ENCODE peak calls at places on chromosome 20, in eight cellular contexts. S, A, Z, B, Q, E, T and D are unnamed samples.

GRCh38 chr20:24634855-24635254 is 165.4 kb downstream of the SYNDIG1 start:
- DNase-seq in S (peak), A (peak), Z (peak), B (peak), Q (no peak), E (no peak), T (no peak), D (no peak)

GRCh38 chr20:3410464-3410863 is 3.0 kb upstream of the DNAAF9 start:
- DNase-seq in S (no peak), A (no peak), Z (no peak), B (no peak), Q (no peak), E (no peak), T (no peak), D (no peak)

GRCh38 chr20:22861990-22862389 is 173.1 kb upstream of the SSTR4 start:
- DNase-seq in S (peak), A (no peak), Z (no peak), B (no peak), Q (no peak), E (no peak), T (no peak), D (no peak)

GRCh38 chr20:37379967-37380828 is 34.3 kb downstream of the SRC start:
- DNase-seq in S (no peak), A (no peak), Z (peak), B (peak), Q (no peak), E (no peak), T (no peak), D (no peak)

GRCh38 chr20:44593721-44594120 is 11.3 kb downstream of the PKIG start:
- DNase-seq in S (no peak), A (no peak), Z (no peak), B (no peak), Q (no peak), E (no peak), T (no peak), D (no peak)

GRCh38 chr20:39885975-39886649 is 802.9 kb downstream of the MAFB start:
- DNase-seq in S (peak), A (peak), Z (peak), B (peak), Q (no peak), E (no peak), T (no peak), D (peak)

GRCh38 chr20:34365765-34366213 is 2.7 kb downstream of the ITCH start:
- DNase-seq in S (no peak), A (no peak), Z (no peak), B (no peak), Q (no peak), E (no peak), T (no peak), D (no peak)

GRCh38 chr20:59821201-59821600 is 112.2 kb downstream of the SYCP2 start:
- DNase-seq in S (no peak), A (no peak), Z (no peak), B (no peak), Q (no peak), E (no peak), T (no peak), D (no peak)

GRCh38 chr20:25499855-25500434 is 85.4 kb downstream of the NINL start:
- DNase-seq in S (no peak), A (no peak), Z (no peak), B (no peak), Q (no peak), E (no peak), T (no peak), D (no peak)

GRCh38 chr20:14696937-14697336 is 359.5 kb upstream of the FLRT3 start:
- DNase-seq in S (no peak), A (no peak), Z (no peak), B (no peak), Q (no peak), E (no peak), T (no peak), D (no peak)

GRCh38 chr20:64041781-64042771 is 6.1 kb downstream of the C20orf204 start:
- DNase-seq in S (no peak), A (no peak), Z (peak), B (no peak), Q (no peak), E (no peak), T (no peak), D (no peak)

GRCh38 chr20:19628570-19629134 is 129.4 kb upstream of the RIN2 start:
- DNase-seq in S (peak), A (peak), Z (peak), B (peak), Q (peak), E (peak), T (peak), D (no peak)

GRCh38 chr20:23161968-23162696 is 76.0 kb upstream of the CD93 start:
- DNase-seq in S (peak), A (no peak), Z (peak), B (no peak), Q (peak), E (peak), T (no peak), D (no peak)

GRCh38 chr20:58175425-58175824 is 53.0 kb downstream of the ANKRD60 start:
- DNase-seq in S (no peak), A (no peak), Z (no peak), B (no peak), Q (no peak), E (no peak), T (no peak), D (no peak)

GRCh38 chr20:62710221-62710885 is 1.7 kb downstream of the NTSR1 start:
- DNase-seq in S (no peak), A (no peak), Z (no peak), B (no peak), Q (no peak), E (no peak), T (no peak), D (no peak)

GRCh38 chr20:57601211-57601570 is 19.0 kb downstream of the ZBP1 start:
- DNase-seq in S (no peak), A (peak), Z (no peak), B (no peak), Q (no peak), E (no peak), T (no peak), D (no peak)

GRCh38 chr20:33894798-33895197 is 83.7 kb downstream of the CHMP4B start:
- DNase-seq in S (no peak), A (no peak), Z (no peak), B (no peak), Q (no peak), E (no peak), T (no peak), D (no peak)

GRCh38 chr20:5056801-5057599 is 55.7 kb upstream of the SLC23A2 start:
- DNase-seq in S (no peak), A (peak), Z (no peak), B (peak), Q (no peak), E (no peak), T (peak), D (no peak)

GRCh38 chr20:5489596-5489995 is 172.8 kb upstream of the PROKR2 start:
- DNase-seq in S (no peak), A (no peak), Z (no peak), B (no peak), Q (no peak), E (no peak), T (no peak), D (no peak)

GRCh38 chr20:57350086-57350710 is 857 bp upstream of the RAE1 start:
- DNase-seq in S (no peak), A (no peak), Z (no peak), B (no peak), Q (no peak), E (no peak), T (no peak), D (no peak)

GRCh38 chr20:25353754-25354705 is 36.6 kb downstream of the ABHD12 start:
- DNase-seq in S (no peak), A (no peak), Z (no peak), B (no peak), Q (no peak), E (no peak), T (no peak), D (no peak)

GRCh38 chr20:18314786-18315406 is 26.6 kb downstream of the ZNF133 start:
- DNase-seq in S (no peak), A (no peak), Z (no peak), B (peak), Q (no peak), E (no peak), T (no peak), D (no peak)

GRCh38 chr20:32336918-32337347 is 21.2 kb upstream of the ASXL1 start:
- DNase-seq in S (no peak), A (peak), Z (peak), B (no peak), Q (no peak), E (no peak), T (no peak), D (no peak)

GRCh38 chr20:56731041-56731440 is 101.9 kb downstream of the TFAP2C start:
- DNase-seq in S (no peak), A (no peak), Z (no peak), B (no peak), Q (no peak), E (no peak), T (no peak), D (no peak)

GRCh38 chr20:33689973-33690372 is 3.8 kb upstream of the E2F1 start:
- DNase-seq in S (no peak), A (peak), Z (no peak), B (no peak), Q (no peak), E (no peak), T (peak), D (no peak)

GRCh38 chr20:36676701-36677421 is 30.9 kb upstream of the SLA2 start:
- DNase-seq in S (no peak), A (no peak), Z (no peak), B (no peak), Q (no peak), E (no peak), T (no peak), D (no peak)

GRCh38 chr20:37935435-37935834 is 32.5 kb downstream of the VSTM2L start:
- DNase-seq in S (no peak), A (no peak), Z (no peak), B (no peak), Q (no peak), E (no peak), T (no peak), D (no peak)

GRCh38 chr20:50193851-50194830 is 3.5 kb downstream of the CEBPB start:
- DNase-seq in S (peak), A (no peak), Z (no peak), B (peak), Q (no peak), E (no peak), T (no peak), D (no peak)

GRCh38 chr20:6108330-6108729 is 14.5 kb downstream of the FERMT1 start:
- DNase-seq in S (no peak), A (no peak), Z (no peak), B (no peak), Q (no peak), E (no peak), T (no peak), D (no peak)

GRCh38 chr20:11502051-11502450 is 415.6 kb upstream of the BTBD3 start:
- DNase-seq in S (no peak), A (no peak), Z (no peak), B (no peak), Q (no peak), E (no peak), T (no peak), D (no peak)